ENCODE peak calls at places on chromosomes 4 and X, in six cellular contexts. One of them, this sample, is unnamed.

GRCh38 chr4:145589923-145590702 is 29.1 kb upstream of the MMAA start:
- DNase-seq in mammary epithelial cell: no peak
- DNase-seq in right lobe of liver: no peak
- DNase-seq in activated CD4-positive, alpha-beta T cell treated with anti-CD3 and anti-CD28 coated beads, Interleukin-2, amount 10 ng/mL, durations not matched to agents 7 days and 5 days: no peak
- DNase-seq in aorta: no peak
- DNase-seq in fibroblast of pulmonary artery: no peak
- DNase-seq in this sample: no peak

GRCh38 chr4:8271821-8272220 is 2.3 kb downstream of the HTRA3 start:
- DNase-seq in mammary epithelial cell: no peak
- DNase-seq in right lobe of liver: no peak
- DNase-seq in activated CD4-positive, alpha-beta T cell treated with anti-CD3 and anti-CD28 coated beads, Interleukin-2, amount 10 ng/mL, durations not matched to agents 7 days and 5 days: no peak
- DNase-seq in aorta: no peak
- DNase-seq in fibroblast of pulmonary artery: no peak
- DNase-seq in this sample: no peak

GRCh38 chr4:110615366-110616161 is 7.3 kb downstream of the PITX2 start:
- DNase-seq in mammary epithelial cell: no peak
- DNase-seq in right lobe of liver: no peak
- DNase-seq in activated CD4-positive, alpha-beta T cell treated with anti-CD3 and anti-CD28 coated beads, Interleukin-2, amount 10 ng/mL, durations not matched to agents 7 days and 5 days: no peak
- DNase-seq in aorta: peak
- DNase-seq in fibroblast of pulmonary artery: no peak
- DNase-seq in this sample: no peak

GRCh38 chr4:146367347-146367746 is 153.0 kb downstream of the REELD1 start:
- DNase-seq in mammary epithelial cell: no peak
- DNase-seq in right lobe of liver: no peak
- DNase-seq in activated CD4-positive, alpha-beta T cell treated with anti-CD3 and anti-CD28 coated beads, Interleukin-2, amount 10 ng/mL, durations not matched to agents 7 days and 5 days: no peak
- DNase-seq in aorta: no peak
- DNase-seq in fibroblast of pulmonary artery: no peak
- DNase-seq in this sample: no peak

GRCh38 chr4:189285377-189285776 is 655.3 kb upstream of the FRG1 start:
- DNase-seq in mammary epithelial cell: no peak
- DNase-seq in right lobe of liver: no peak
- DNase-seq in activated CD4-positive, alpha-beta T cell treated with anti-CD3 and anti-CD28 coated beads, Interleukin-2, amount 10 ng/mL, durations not matched to agents 7 days and 5 days: no peak
- DNase-seq in aorta: no peak
- DNase-seq in fibroblast of pulmonary artery: no peak
- DNase-seq in this sample: peak

GRCh38 chr4:76498550-76498949 is 63.5 kb downstream of the SHROOM3 start:
- DNase-seq in mammary epithelial cell: no peak
- DNase-seq in right lobe of liver: no peak
- DNase-seq in activated CD4-positive, alpha-beta T cell treated with anti-CD3 and anti-CD28 coated beads, Interleukin-2, amount 10 ng/mL, durations not matched to agents 7 days and 5 days: no peak
- DNase-seq in aorta: no peak
- DNase-seq in fibroblast of pulmonary artery: no peak
- DNase-seq in this sample: no peak

GRCh38 chr4:164482788-164483187 is 271.1 kb upstream of the SMIM31 start:
- DNase-seq in mammary epithelial cell: no peak
- DNase-seq in right lobe of liver: no peak
- DNase-seq in activated CD4-positive, alpha-beta T cell treated with anti-CD3 and anti-CD28 coated beads, Interleukin-2, amount 10 ng/mL, durations not matched to agents 7 days and 5 days: no peak
- DNase-seq in aorta: no peak
- DNase-seq in fibroblast of pulmonary artery: no peak
- DNase-seq in this sample: no peak

GRCh38 chrX:153971632-153972367 is at the start of gene HCFC1:
- DNase-seq in mammary epithelial cell: peak
- DNase-seq in right lobe of liver: peak
- DNase-seq in activated CD4-positive, alpha-beta T cell treated with anti-CD3 and anti-CD28 coated beads, Interleukin-2, amount 10 ng/mL, durations not matched to agents 7 days and 5 days: peak
- DNase-seq in aorta: peak
- DNase-seq in fibroblast of pulmonary artery: peak
- DNase-seq in this sample: peak

GRCh38 chr4:118158946-118159345 is 124.7 kb downstream of the NDST3 start:
- DNase-seq in mammary epithelial cell: no peak
- DNase-seq in right lobe of liver: no peak
- DNase-seq in activated CD4-positive, alpha-beta T cell treated with anti-CD3 and anti-CD28 coated beads, Interleukin-2, amount 10 ng/mL, durations not matched to agents 7 days and 5 days: no peak
- DNase-seq in aorta: no peak
- DNase-seq in fibroblast of pulmonary artery: peak
- DNase-seq in this sample: no peak

GRCh38 chr4:47053485-47053884 is 22.1 kb downstream of the GABRB1 start:
- DNase-seq in mammary epithelial cell: no peak
- DNase-seq in right lobe of liver: no peak
- DNase-seq in activated CD4-positive, alpha-beta T cell treated with anti-CD3 and anti-CD28 coated beads, Interleukin-2, amount 10 ng/mL, durations not matched to agents 7 days and 5 days: no peak
- DNase-seq in aorta: no peak
- DNase-seq in fibroblast of pulmonary artery: no peak
- DNase-seq in this sample: no peak

GRCh38 chr4:145825255-145825654 is 113.4 kb downstream of the ZNF827 start:
- DNase-seq in mammary epithelial cell: no peak
- DNase-seq in right lobe of liver: no peak
- DNase-seq in activated CD4-positive, alpha-beta T cell treated with anti-CD3 and anti-CD28 coated beads, Interleukin-2, amount 10 ng/mL, durations not matched to agents 7 days and 5 days: no peak
- DNase-seq in aorta: no peak
- DNase-seq in fibroblast of pulmonary artery: no peak
- DNase-seq in this sample: no peak

GRCh38 chrX:14095702-14096101 is 66.0 kb upstream of the GEMIN8 start:
- DNase-seq in mammary epithelial cell: peak
- DNase-seq in right lobe of liver: no peak
- DNase-seq in activated CD4-positive, alpha-beta T cell treated with anti-CD3 and anti-CD28 coated beads, Interleukin-2, amount 10 ng/mL, durations not matched to agents 7 days and 5 days: peak
- DNase-seq in aorta: no peak
- DNase-seq in fibroblast of pulmonary artery: peak
- DNase-seq in this sample: peak

GRCh38 chr4:138911903-138912713 is 103.5 kb upstream of the NOCT start:
- DNase-seq in mammary epithelial cell: peak
- DNase-seq in right lobe of liver: no peak
- DNase-seq in activated CD4-positive, alpha-beta T cell treated with anti-CD3 and anti-CD28 coated beads, Interleukin-2, amount 10 ng/mL, durations not matched to agents 7 days and 5 days: no peak
- DNase-seq in aorta: no peak
- DNase-seq in fibroblast of pulmonary artery: no peak
- DNase-seq in this sample: no peak

GRCh38 chrX:1411331-1411730 is 19.4 kb upstream of the SLC25A6 start:
- DNase-seq in mammary epithelial cell: no peak
- DNase-seq in right lobe of liver: no peak
- DNase-seq in activated CD4-positive, alpha-beta T cell treated with anti-CD3 and anti-CD28 coated beads, Interleukin-2, amount 10 ng/mL, durations not matched to agents 7 days and 5 days: no peak
- DNase-seq in aorta: peak
- DNase-seq in fibroblast of pulmonary artery: no peak
- DNase-seq in this sample: no peak

GRCh38 chr4:74085669-74086068 is 13.3 kb downstream of the CXCL2 start:
- DNase-seq in mammary epithelial cell: no peak
- DNase-seq in right lobe of liver: no peak
- DNase-seq in activated CD4-positive, alpha-beta T cell treated with anti-CD3 and anti-CD28 coated beads, Interleukin-2, amount 10 ng/mL, durations not matched to agents 7 days and 5 days: no peak
- DNase-seq in aorta: no peak
- DNase-seq in fibroblast of pulmonary artery: no peak
- DNase-seq in this sample: no peak

GRCh38 chrX:97126020-97126419 is 242.3 kb downstream of the RPA4 start:
- DNase-seq in mammary epithelial cell: peak
- DNase-seq in right lobe of liver: no peak
- DNase-seq in activated CD4-positive, alpha-beta T cell treated with anti-CD3 and anti-CD28 coated beads, Interleukin-2, amount 10 ng/mL, durations not matched to agents 7 days and 5 days: no peak
- DNase-seq in aorta: no peak
- DNase-seq in fibroblast of pulmonary artery: peak
- DNase-seq in this sample: no peak

GRCh38 chrX:44967221-44967620 is 94.2 kb downstream of the KDM6A start:
- DNase-seq in mammary epithelial cell: no peak
- DNase-seq in right lobe of liver: no peak
- DNase-seq in activated CD4-positive, alpha-beta T cell treated with anti-CD3 and anti-CD28 coated beads, Interleukin-2, amount 10 ng/mL, durations not matched to agents 7 days and 5 days: no peak
- DNase-seq in aorta: no peak
- DNase-seq in fibroblast of pulmonary artery: no peak
- DNase-seq in this sample: no peak

GRCh38 chrX:125175991-125176390 is 143.7 kb upstream of the TEX13C start:
- DNase-seq in mammary epithelial cell: no peak
- DNase-seq in right lobe of liver: no peak
- DNase-seq in activated CD4-positive, alpha-beta T cell treated with anti-CD3 and anti-CD28 coated beads, Interleukin-2, amount 10 ng/mL, durations not matched to agents 7 days and 5 days: no peak
- DNase-seq in aorta: no peak
- DNase-seq in fibroblast of pulmonary artery: no peak
- DNase-seq in this sample: no peak

GRCh38 chr4:122909683-122910082 is 12.7 kb downstream of the NUDT6 start:
- DNase-seq in mammary epithelial cell: no peak
- DNase-seq in right lobe of liver: no peak
- DNase-seq in activated CD4-positive, alpha-beta T cell treated with anti-CD3 and anti-CD28 coated beads, Interleukin-2, amount 10 ng/mL, durations not matched to agents 7 days and 5 days: no peak
- DNase-seq in aorta: no peak
- DNase-seq in fibroblast of pulmonary artery: no peak
- DNase-seq in this sample: no peak

This sample was measured in Karpas-422.